ENCODE peak calls at places on chromosomes 6 and 20, in four cellular contexts. D is H1, M is pancreas, O is SK-N-SH. V is an unnamed sample.

GRCh38 chr20:31494131-31494530 is 19.0 kb downstream of the REM1 start:
- DNase-seq in D (peak; percentile 67), M (no peak), O (no peak), V (no peak)

GRCh38 chr6:13859871-13860555 is 45.7 kb upstream of the MCUR1 start:
- DNase-seq in D (no peak), M (no peak), O (peak; percentile 61), V (no peak)

GRCh38 chr6:54716869-54717268 is 129.7 kb upstream of the FAM83B start:
- DNase-seq in D (no peak), M (no peak), O (no peak), V (no peak)

GRCh38 chr6:100283288-100283687 is 181.4 kb downstream of the SIM1 start:
- DNase-seq in D (no peak), M (no peak), O (no peak), V (no peak)

GRCh38 chr6:4644962-4645361 is 131.2 kb upstream of the CDYL start:
- DNase-seq in D (no peak), M (no peak), O (no peak), V (no peak)

GRCh38 chr6:111872521-111873177 is 603 bp downstream of the FYN start:
- DNase-seq in D (peak; percentile 82), M (no peak), O (peak; percentile 70), V (no peak)

GRCh38 chr6:99119109-99120031 is 171.6 kb upstream of the FBXL4 start:
- DNase-seq in D (no peak), M (no peak), O (peak; percentile 56), V (peak; percentile 11)

GRCh38 chr6:44030812-44031454 is 96.3 kb downstream of the MRPL14 start:
- DNase-seq in D (no peak), M (no peak), O (no peak), V (no peak)

GRCh38 chr6:72865467-72865866 is 243.6 kb downstream of the KCNQ5 start:
- DNase-seq in D (no peak), M (no peak), O (no peak), V (no peak)

GRCh38 chr6:43670623-43670986 is 17.0 kb downstream of the MRPS18A start:
- DNase-seq in D (no peak), M (no peak), O (no peak), V (no peak)

GRCh38 chr6:29753309-29753644 is 30.0 kb downstream of the HLA-F start:
- DNase-seq in D (no peak), M (no peak), O (no peak), V (no peak)
- H3K27ac ChIP-seq in D (no peak overlapping the region), M (peak overlapping the region; percentile 96), O (no peak overlapping the region), V (no peak overlapping the region)

GRCh38 chr6:36751833-36752186 is 54.2 kb downstream of the RAB44 start:
- DNase-seq in D (no peak), M (no peak), O (no peak), V (no peak)

GRCh38 chr6:36751091-36751490 is 53.5 kb downstream of the RAB44 start:
- DNase-seq in D (no peak), M (no peak), O (no peak), V (no peak)

GRCh38 chr6:36753671-36754485 is 56.3 kb downstream of the RAB44 start:
- DNase-seq in D (no peak), M (no peak), O (peak; percentile 54), V (no peak)

GRCh38 chr6:36752886-36753506 is 55.4 kb downstream of the RAB44 start:
- DNase-seq in D (no peak), M (no peak), O (no peak), V (no peak)

DNA sequence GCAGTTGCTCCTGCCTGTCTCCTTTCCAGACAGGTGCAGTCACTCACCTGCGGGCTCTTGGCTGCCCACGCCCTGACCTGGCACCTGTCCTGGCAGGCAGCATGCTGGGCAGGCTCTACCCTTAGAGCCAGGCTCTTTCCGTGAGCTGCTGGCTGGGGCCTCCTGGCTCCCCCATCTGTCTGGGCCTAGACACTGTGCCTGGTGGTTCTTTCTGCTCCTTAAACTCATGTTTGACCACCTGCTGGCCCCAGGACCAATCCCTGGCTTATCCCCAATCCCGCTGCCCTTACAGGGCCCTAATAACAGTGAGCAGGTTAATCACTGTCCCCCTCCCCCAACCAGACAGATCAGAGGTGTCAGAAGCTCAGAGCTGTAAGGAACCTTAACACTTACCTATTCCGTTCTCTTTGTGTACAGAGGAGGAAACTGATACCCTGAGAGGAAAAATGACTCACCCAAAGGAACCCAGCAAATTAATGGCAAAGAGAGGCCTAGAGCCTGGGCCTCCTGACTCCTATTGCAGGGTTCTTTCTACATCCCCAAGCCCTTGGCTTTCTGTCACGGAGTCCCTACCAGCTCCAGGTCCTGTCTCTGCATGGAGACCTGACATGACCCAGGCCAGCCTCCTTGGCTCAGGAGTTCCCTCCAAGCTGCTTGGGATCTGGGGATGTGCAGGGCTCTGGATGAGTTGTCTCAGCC is 54.7 kb downstream of the RAB44 start:
- DNase-seq in D (no peak), M (no peak), O (no peak), V (no peak)
- H3K4me1 ChIP-seq in D (no peaks in the 10 kb centered on the region), M (no peaks in the 10 kb centered on the region), O (peaks cover 19% of the 10 kb centered on the region), V (no peaks in the 10 kb centered on the region)

GRCh38 chr6:84046755-84047154 is 13.2 kb downstream of the MRAP2 start:
- DNase-seq in D (no peak), M (no peak), O (no peak), V (no peak)
- H3K27me3 ChIP-seq in D (no peaks in the 10 kb centered on the region), M (no peaks in the 10 kb centered on the region), O (no peaks in the 10 kb centered on the region), V (no peaks in the 10 kb centered on the region)

DNA sequence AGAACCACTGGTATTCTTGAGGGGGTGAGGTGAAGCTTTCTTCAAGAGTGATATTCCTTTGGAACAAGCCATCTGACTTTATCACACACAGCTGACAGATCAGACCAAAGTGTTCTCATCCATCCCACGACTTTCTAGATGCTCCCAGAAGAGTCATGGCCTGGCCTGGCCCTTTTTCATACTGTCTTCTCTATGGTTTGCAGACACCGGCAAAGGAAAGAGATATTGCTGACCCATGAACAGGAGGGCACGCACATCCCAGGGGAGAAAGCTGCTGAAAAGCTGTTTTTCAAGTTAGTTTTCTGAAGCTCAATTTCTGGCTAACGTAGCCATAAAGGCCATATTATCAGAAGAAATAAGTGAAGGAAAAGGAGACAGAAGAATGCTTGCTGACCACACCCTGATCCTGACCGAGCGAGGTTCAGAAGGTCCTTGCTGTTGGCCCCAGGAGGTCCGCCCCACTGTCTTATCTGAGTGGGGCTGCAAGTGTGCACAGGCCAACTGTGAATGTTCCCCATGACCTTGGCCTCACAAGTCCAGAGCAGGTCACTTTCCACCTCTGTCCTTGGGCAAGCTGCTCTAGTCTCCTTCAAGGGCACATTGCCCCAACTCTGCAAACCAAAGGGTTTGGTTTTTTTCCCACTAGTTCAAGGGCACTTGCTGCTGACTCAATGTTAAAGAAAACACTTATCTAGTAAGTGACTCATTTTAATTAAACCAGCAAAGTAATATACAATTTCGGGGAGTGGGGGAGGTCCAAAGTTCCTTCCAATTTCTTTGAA is 2.0 kb downstream of the ACSS1 start:
- DNase-seq in D (no peak), M (peak; percentile 56), O (no peak), V (no peak)
- H3K27ac ChIP-seq in D (no peak overlapping the region), M (peak overlapping the region; percentile 91), O (no peak overlapping the region), V (no peak overlapping the region)

DNA sequence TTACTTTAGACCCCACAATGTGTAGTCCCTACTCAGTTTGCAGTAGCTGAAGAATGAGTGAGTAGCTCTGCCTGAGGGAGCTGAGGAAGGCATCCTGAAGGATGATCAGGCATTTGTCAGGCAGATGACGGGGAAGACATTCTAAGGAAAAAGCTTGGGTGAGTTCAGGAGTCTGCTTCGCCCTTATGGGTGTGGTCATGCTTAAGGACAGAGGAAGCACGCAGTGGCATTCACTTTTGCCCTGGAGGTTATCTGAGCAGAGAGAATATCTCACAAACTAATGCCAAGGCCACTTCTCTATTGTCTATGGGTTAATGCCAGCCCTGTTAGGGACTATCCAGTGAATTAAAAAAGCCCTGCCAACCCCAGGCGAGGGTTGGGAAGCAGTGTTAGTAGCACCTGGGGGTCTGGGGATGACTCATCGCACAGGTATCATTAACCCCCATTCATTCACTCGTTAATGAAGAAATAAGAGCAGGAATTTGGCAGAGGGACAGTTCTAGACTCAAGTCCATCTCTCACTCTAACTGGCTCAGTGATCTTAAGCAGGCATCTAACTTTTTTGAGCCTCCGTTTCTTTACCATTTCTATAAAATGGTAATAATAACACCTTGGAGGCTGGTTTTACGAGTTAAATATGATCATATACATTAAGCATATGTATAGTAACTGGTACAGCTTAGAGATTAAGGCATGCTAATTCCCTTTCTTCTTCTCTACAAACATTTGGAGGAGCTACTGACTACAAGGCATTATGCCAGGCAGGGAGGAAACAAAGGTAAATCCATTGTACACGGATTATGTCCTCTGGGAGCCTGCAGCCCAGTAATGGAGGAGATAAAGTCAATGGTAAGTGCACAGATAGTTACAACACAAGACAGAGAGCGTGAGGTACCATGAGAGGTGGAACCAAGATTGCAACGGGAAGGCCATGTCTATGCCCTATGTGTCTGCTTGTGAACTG is 93.2 kb upstream of the AKIRIN2 start:
- DNase-seq in D (no peak), M (no peak), O (no peak), V (no peak)
- H3K4me1 ChIP-seq in D (no peaks in the 10 kb centered on the region), M (no peaks in the 10 kb centered on the region), O (peaks cover 3% of the 10 kb centered on the region), V (peaks cover 2% of the 10 kb centered on the region)

GRCh38 chr20:59068534-59068933 is 25.9 kb upstream of the PRELID3B start:
- DNase-seq in D (no peak), M (no peak), O (no peak), V (no peak)

GRCh38 chr20:59064214-59064722 is 21.7 kb upstream of the PRELID3B start:
- DNase-seq in D (no peak), M (no peak), O (no peak), V (no peak)

GRCh38 chr20:59062057-59062456 is 19.5 kb upstream of the PRELID3B start:
- DNase-seq in D (no peak), M (no peak), O (no peak), V (no peak)

DNA sequence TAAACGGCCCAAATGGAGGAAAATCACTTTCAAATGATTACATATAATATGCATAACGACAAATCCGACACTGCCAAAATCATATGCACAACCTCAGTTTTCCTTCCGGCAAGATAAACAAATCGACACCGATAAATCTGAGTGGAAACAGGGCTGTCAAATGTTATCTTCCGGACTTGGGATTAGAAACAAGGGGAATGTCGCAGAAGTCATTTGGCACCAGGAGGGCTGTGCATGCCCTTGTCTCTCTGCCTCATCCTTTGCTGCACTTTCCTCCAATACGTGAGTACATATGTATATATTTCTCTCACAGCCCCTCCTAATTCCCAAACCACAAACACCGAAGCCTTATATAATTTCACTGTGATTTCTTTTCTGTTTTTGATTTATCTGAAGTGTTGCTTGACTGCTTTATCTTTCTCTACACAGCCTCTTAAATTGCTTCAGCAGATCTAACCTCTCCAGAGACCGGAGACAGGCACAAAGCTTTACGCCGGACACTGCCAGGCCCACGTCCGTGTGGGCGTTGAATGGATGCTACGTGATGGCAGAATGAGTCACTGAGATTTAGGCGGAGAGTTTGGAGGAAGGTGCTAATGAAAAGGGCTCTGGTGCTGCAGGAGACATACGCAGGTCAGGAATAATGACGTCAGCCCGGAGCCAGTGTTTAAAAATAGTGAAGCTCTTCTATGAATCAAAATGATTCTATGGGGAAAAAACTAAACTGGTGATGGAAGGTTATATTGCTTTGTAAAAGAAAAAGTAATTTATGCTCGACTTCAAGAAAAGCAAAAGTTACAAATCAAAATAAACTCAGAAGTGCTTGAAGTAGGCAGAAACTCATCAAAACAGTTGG is 21.0 kb upstream of the PRELID3B start:
- DNase-seq in D (no peak), M (no peak), O (peak; percentile 45), V (no peak)
- H3K27me3 ChIP-seq in D (no peaks in the 10 kb centered on the region), M (no peaks in the 10 kb centered on the region), O (no peaks in the 10 kb centered on the region), V (no peaks in the 10 kb centered on the region)